ENCODE peak calls at places on chromosomes 13 and 19, in four cellular contexts. R is activated CD4-positive, alpha-beta T cell treated with anti-CD3 and anti-CD28 coated beads, Interleukin-2, amount 10 ng/mL, durations not matched to agents 7 days and 5 days; T is glutamatergic neuron; F is CD4-positive, alpha-beta T cell. D is an unnamed sample.

GRCh38 chr13:106710267-106710666 is 142.3 kb upstream of the ARGLU1 start:
- DNase-seq in R (no peak), T (no peak), F (no peak), D (no peak)

GRCh38 chr13:78598933-78599332 is 4.4 kb downstream of the POU4F1 start:
- DNase-seq in R (no peak), T (no peak), F (no peak), D (no peak)

GRCh38 chr19:51422053-51422448 is 4.6 kb upstream of the SIGLEC10 start:
- DNase-seq in R (peak), T (peak), F (peak), D (peak)

GRCh38 chr19:5166262-5166661 is 174.3 kb downstream of the PTPRS start:
- DNase-seq in R (no peak), T (no peak), F (no peak), D (no peak)

GRCh38 chr19:49544154-49544553 is 16.4 kb downstream of the RCN3 start:
- DNase-seq in R (no peak), T (no peak), F (no peak), D (no peak)

GRCh38 chr13:52850396-52851152 is 2.1 kb upstream of the PCDH8 start:
- DNase-seq in R (peak), T (peak), F (no peak), D (no peak)

GRCh38 chr13:102589291-102589822 is 7.4 kb upstream of the TPP2 start:
- DNase-seq in R (no peak), T (no peak), F (no peak), D (no peak)

GRCh38 chr13:20159646-20160345 is 1.1 kb downstream of the GJA3 start:
- DNase-seq in R (no peak), T (no peak), F (no peak), D (no peak)

GRCh38 chr13:83831796-83832195 is 50.5 kb downstream of the SLITRK1 start:
- DNase-seq in R (no peak), T (no peak), F (no peak), D (no peak)

GRCh38 chr13:24307211-24308067 is 1.9 kb upstream of the C1QTNF9 start:
- DNase-seq in R (no peak), T (no peak), F (no peak), D (no peak)

GRCh38 chr13:76597868-76598267 is 288.3 kb downstream of the KCTD12 start:
- DNase-seq in R (no peak), T (no peak), F (no peak), D (no peak)

GRCh38 chr13:33353210-33353609 is 67.7 kb upstream of the STARD13 start:
- DNase-seq in R (no peak), T (no peak), F (no peak), D (no peak)

GRCh38 chr13:41054919-41055619 is 6.2 kb upstream of the WBP4 start:
- DNase-seq in R (no peak), T (no peak), F (no peak), D (no peak)

GRCh38 chr13:106570354-106570822 is 2.5 kb upstream of the ARGLU1 start:
- DNase-seq in R (peak), T (peak), F (peak), D (no peak)

GRCh38 chr13:43848250-43848649 is 31.3 kb downstream of the CCDC122 start:
- DNase-seq in R (no peak), T (no peak), F (no peak), D (no peak)

GRCh38 chr19:10112895-10113591 is 1.6 kb downstream of the P2RY11 start:
- DNase-seq in R (peak), T (peak), F (peak), D (peak)

GRCh38 chr13:37616131-37616530 is 17.6 kb upstream of the POSTN start:
- DNase-seq in R (no peak), T (no peak), F (no peak), D (no peak)

GRCh38 chr19:10289167-10289835 is 451 bp upstream of the ICAM5 start:
- DNase-seq in R (peak), T (peak), F (peak), D (peak)

GRCh38 chr19:40539070-40539469 is 37.6 kb upstream of the SHKBP1 start:
- DNase-seq in R (no peak), T (no peak), F (no peak), D (no peak)

GRCh38 chr13:72403396-72404010 is 323.9 kb downstream of the MZT1 start:
- DNase-seq in R (no peak), T (no peak), F (no peak), D (no peak)

GRCh38 chr19:4431808-4432674 is 25.6 kb downstream of the UBXN6 start:
- DNase-seq in R (no peak), T (no peak), F (no peak), D (no peak)

GRCh38 chr13:50353651-50354415 is 338.6 kb downstream of the KCNRG start:
- DNase-seq in R (no peak), T (no peak), F (no peak), D (no peak)

GRCh38 chr13:46679369-46680180 is 117.4 kb downstream of the ESD start:
- DNase-seq in R (peak), T (no peak), F (peak), D (peak)

GRCh38 chr19:17196610-17197009 is 18.5 kb upstream of the USE1 start:
- DNase-seq in R (no peak), T (no peak), F (no peak), D (no peak)

GRCh38 chr13:52845766-52846566 is 2.5 kb downstream of the PCDH8 start:
- DNase-seq in R (peak), T (peak), F (no peak), D (no peak)

GRCh38 chr13:32639502-32640105 is 53.4 kb downstream of the PDS5B start:
- DNase-seq in R (peak), T (peak), F (peak), D (peak)

GRCh38 chr19:48997972-48998371 is 4.3 kb downstream of the RUVBL2 start:
- DNase-seq in R (peak), T (peak), F (peak), D (peak)